ENCODE peak calls at places on chromosomes 3 and 15, in four cellular contexts. O is H1, E is HepG2, L is A549. X is an unnamed sample.

GRCh38 chr15:45448066-45448510 is 69.7 kb upstream of the GATM start:
- DNase-seq in E (no peak), O (no peak), L (no peak), X (no peak)

GRCh38 chr3:184537885-184538599 is 23.5 kb upstream of the EPHB3 start:
- DNase-seq in O (no peak), L (no peak), E (no peak), X (no peak)

GRCh38 chr15:69609776-69610175 is 157.2 kb downstream of the RPLP1 start:
- DNase-seq in L (no peak), E (no peak), O (no peak), X (no peak)

GRCh38 chr15:72319985-72320671 is at the start of gene CELF6:
- DNase-seq in O (peak; percentile 92), L (peak; percentile 87), E (no peak), X (peak; percentile 94)

GRCh38 chr15:98906712-98907083 is 100.9 kb downstream of the PGPEP1L start:
- DNase-seq in E (no peak), O (no peak), L (no peak), X (no peak)

GRCh38 chr15:64274541-64274940 is 81.4 kb downstream of the CSNK1G1 start:
- DNase-seq in O (no peak), L (no peak), E (no peak), X (no peak)

GRCh38 chr15:25863067-25863967 is at the start of gene ATP10A:
- DNase-seq in L (no peak), E (no peak), O (peak; percentile 73), X (no peak)

GRCh38 chr3:127789051-127789450 is 33.3 kb downstream of the MGLL start:
- DNase-seq in O (no peak), E (no peak), L (no peak), X (no peak)

GRCh38 chr3:87006844-87007439 is 16.0 kb upstream of the VGLL3 start:
- DNase-seq in E (no peak), O (no peak), L (no peak), X (no peak)

GRCh38 chr3:36877930-36878685 is 66.7 kb downstream of the TRANK1 start:
- DNase-seq in E (no peak), O (no peak), L (no peak), X (no peak)

GRCh38 chr3:124033360-124034015 is 41.6 kb upstream of the ROPN1 start:
- DNase-seq in O (peak; percentile 71), E (no peak), L (peak; percentile 18), X (no peak)

GRCh38 chr3:119998166-119998565 is 96.1 kb downstream of the GSK3B start:
- DNase-seq in O (no peak), L (no peak), E (no peak), X (no peak)

GRCh38 chr3:136954980-136955780 is 2.6 kb upstream of the IL20RB start:
- DNase-seq in E (peak; percentile 8), O (no peak), L (no peak), X (no peak)

GRCh38 chr15:28895566-28895965 is 9.8 kb downstream of the APBA2 start:
- DNase-seq in O (no peak), L (no peak), E (no peak), X (no peak)

GRCh38 chr15:83837946-83838571 is 184.1 kb downstream of the ADAMTSL3 start:
- DNase-seq in O (peak; percentile 64), L (peak; percentile 55), E (peak; percentile 5), X (peak; percentile 15)

GRCh38 chr3:78414261-78414660 is 1353.5 kb downstream of the ROBO1 start:
- DNase-seq in E (no peak), O (no peak), L (no peak), X (no peak)

GRCh38 chr3:135161425-135161824 is 366.4 kb downstream of the EPHB1 start:
- DNase-seq in O (no peak), E (no peak), L (no peak), X (no peak)

GRCh38 chr3:7367968-7368367 is 507.1 kb downstream of the GRM7 start:
- DNase-seq in E (no peak), O (no peak), L (no peak), X (no peak)

GRCh38 chr15:91127236-91127914 is 27.3 kb downstream of the SV2B start:
- DNase-seq in O (no peak), L (no peak), E (no peak), X (no peak)

GRCh38 chr3:39126532-39127071 is 19.1 kb downstream of the TTC21A start:
- DNase-seq in L (no peak), E (peak; percentile 56), O (no peak), X (peak; percentile 64)

GRCh38 chr15:91435108-91435507 is 335.1 kb downstream of the SV2B start:
- DNase-seq in L (no peak), E (no peak), O (no peak), X (no peak)

GRCh38 chr15:75028991-75029377 is 5.6 kb downstream of the PPCDC start:
- DNase-seq in L (no peak), O (no peak), E (no peak), X (no peak)

GRCh38 chr15:78626611-78627010 is 5.8 kb upstream of the CHRNA3 start:
- DNase-seq in L (no peak), E (no peak), O (no peak), X (no peak)

GRCh38 chr3:140530603-140531002 is 147.3 kb upstream of the TRIM42 start:
- DNase-seq in O (no peak), E (no peak), L (no peak), X (no peak)

GRCh38 chr3:106251160-106251892 is 382.5 kb upstream of the CBLB start:
- DNase-seq in L (no peak), O (no peak), E (no peak), X (no peak)

GRCh38 chr3:175005193-175005592 is 146.1 kb downstream of the NAALADL2 start:
- DNase-seq in E (no peak), L (no peak), O (no peak), X (no peak)

GRCh38 chr3:188624384-188624783 is 470.4 kb downstream of the LPP start:
- DNase-seq in O (no peak), E (no peak), L (no peak), X (no peak)

GRCh38 chr3:188633206-188633605 is 479.2 kb downstream of the LPP start:
- DNase-seq in O (no peak), E (no peak), L (no peak), X (no peak)

GRCh38 chr3:188624828-188625227 is 470.9 kb downstream of the LPP start:
- DNase-seq in O (no peak), E (no peak), L (no peak), X (no peak)

GRCh38 chr3:188631291-188632010 is 477.5 kb downstream of the LPP start:
- DNase-seq in E (peak; percentile 27), O (no peak), L (no peak), X (no peak)

GRCh38 chr3:188627652-188628051 is 473.7 kb downstream of the LPP start:
- DNase-seq in O (no peak), E (no peak), L (no peak), X (no peak)
- TF ChIP-seq RNF2 in O (no peak), E (no peak), L (no peak), X (no peak)

DNA sequence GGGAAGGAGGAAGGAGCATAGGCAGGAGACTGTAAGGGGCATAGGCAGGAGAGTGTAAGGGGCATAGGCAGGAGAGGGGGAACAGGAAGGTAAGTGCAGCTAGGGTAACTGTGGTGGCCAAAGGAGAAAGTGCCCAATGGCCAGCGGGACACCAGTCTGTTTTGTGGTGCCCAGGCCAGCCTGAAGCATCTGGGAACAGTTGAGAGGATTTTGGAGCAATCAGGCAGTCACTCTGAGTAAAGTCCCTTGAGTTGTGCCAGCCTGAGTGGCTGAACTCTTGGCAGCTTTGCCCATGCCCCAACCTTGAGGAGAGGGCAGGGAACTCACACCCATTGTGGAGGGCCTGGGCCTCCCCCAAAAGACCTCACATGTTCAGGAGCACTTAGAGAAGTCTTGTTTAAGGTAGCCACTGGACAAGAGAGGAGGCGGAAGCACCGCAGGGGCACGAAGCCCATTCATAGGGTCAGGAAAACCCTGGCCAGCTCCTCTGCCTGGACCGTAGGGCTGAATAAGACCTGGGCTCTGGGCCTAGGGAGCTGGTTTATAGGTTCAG is 3.5 kb upstream of the TGM5 start:
- DNase-seq in L (no peak), O (no peak), E (no peak), X (no peak)
- H3K4me2 ChIP-seq in L (no peak overlapping the region), O (no peak overlapping the region), E (no peak overlapping the region), X (no peak overlapping the region)

GRCh38 chr15:47377465-47377864 is 339.8 kb upstream of the SEMA6D start:
- DNase-seq in L (no peak), E (no peak), O (no peak), X (no peak)

GRCh38 chr15:47378527-47378926 is 338.8 kb upstream of the SEMA6D start:
- DNase-seq in E (no peak), O (no peak), L (no peak), X (no peak)

GRCh38 chr15:47376190-47376589 is 341.1 kb upstream of the SEMA6D start:
- DNase-seq in E (no peak), O (no peak), L (no peak), X (no peak)

GRCh38 chr15:47371939-47372338 is 345.4 kb upstream of the SEMA6D start:
- DNase-seq in O (no peak), L (no peak), E (no peak), X (no peak)

GRCh38 chr15:47374222-47374621 is 343.1 kb upstream of the SEMA6D start:
- DNase-seq in L (no peak), E (no peak), O (no peak), X (no peak)
- TF ChIP-seq RNF2 in L (no peak), E (no peak), O (no peak), X (no peak)

GRCh38 chr3:73493543-73494314 is 131.0 kb downstream of the PDZRN3 start:
- DNase-seq in L (no peak), E (no peak), O (no peak), X (no peak)
- H3K4me2 ChIP-seq in L (no peak overlapping the region), E (no peak overlapping the region), O (no peak overlapping the region), X (no peak overlapping the region)

GRCh38 chr15:56943398-56943797 is 25.0 kb downstream of the TCF12 start:
- DNase-seq in L (no peak), E (no peak), O (no peak), X (no peak)
- TF ChIP-seq RNF2 in L (no peak), E (no peak), O (no peak), X (no peak)

X was measured in K562.